ENCODE peak calls at places on chromosome 16, in ten cellular contexts. G is left colon, V is amygdala, Y is Panc1, E is HTR-8/SVneo, B is uterus, J is NCI-H510A treated with DMSO at 0.1 percent for 48 hours, T is bronchial epithelial cell, I is SW 1271, X is fibroblast of mammary gland. H is an unnamed sample.

GRCh38 chr16:10623059-10623458 is 42.7 kb upstream of the EMP2 start:
- DNase-seq in G (no peak), V (no peak), Y (no peak), E (no peak), B (no peak), J (no peak), T (no peak), I (no peak), X (no peak), H (no peak)

GRCh38 chr16:86261379-86261778 is 248.9 kb upstream of the FOXF1 start:
- DNase-seq in G (no peak), V (no peak), Y (no peak), E (peak; percentile 24), B (no peak), J (no peak), T (no peak), I (no peak), X (peak; percentile 36), H (peak; percentile 15)

GRCh38 chr16:30958164-30959083 is 870 bp downstream of the SETD1A start:
- DNase-seq in G (no peak), V (peak; percentile 68), Y (no peak), E (peak; percentile 62), B (peak; percentile 49), J (peak; percentile 42), T (no peak), I (no peak), X (peak; percentile 42), H (peak; percentile 36)

GRCh38 chr16:27301236-27301861 is 12.4 kb upstream of the IL4R start:
- DNase-seq in G (no peak), V (no peak), Y (no peak), E (no peak), B (no peak), J (no peak), T (no peak), I (no peak), X (no peak), H (no peak)

GRCh38 chr16:68785715-68786114 is 48.6 kb downstream of the CDH1 start:
- DNase-seq in G (no peak), V (no peak), Y (no peak), E (no peak), B (no peak), J (no peak), T (no peak), I (no peak), X (no peak), H (no peak)

GRCh38 chr16:55944377-55944802 is 69.2 kb upstream of the CES5A start:
- DNase-seq in G (peak; percentile 45), V (peak; percentile 78), Y (peak; percentile 50), E (peak; percentile 14), B (peak; percentile 47), J (peak; percentile 27), T (peak; percentile 22), I (no peak), X (peak; percentile 63), H (peak; percentile 37)

GRCh38 chr16:154223-155030 is 2.0 kb downstream of the HBZ start:
- DNase-seq in G (peak; percentile 11), V (peak; percentile 9), Y (no peak), E (peak; percentile 63), B (no peak), J (no peak), T (peak; percentile 19), I (no peak), X (peak; percentile 24), H (no peak)

GRCh38 chr16:14196539-14196938 is 125.4 kb downstream of the MRTFB start:
- DNase-seq in G (no peak), V (no peak), Y (no peak), E (no peak), B (no peak), J (peak; percentile 19), T (no peak), I (no peak), X (no peak), H (no peak)

GRCh38 chr16:81739503-81739902 is 39.6 kb upstream of the PLCG2 start:
- DNase-seq in G (no peak), V (no peak), Y (no peak), E (no peak), B (no peak), J (no peak), T (no peak), I (no peak), X (no peak), H (no peak)

GRCh38 chr16:86498155-86498651 is 12.1 kb upstream of the FOXF1 start:
- DNase-seq in G (no peak), V (no peak), Y (no peak), E (no peak), B (no peak), J (no peak), T (no peak), I (no peak), X (no peak), H (no peak)

GRCh38 chr16:20073203-20074088 is at the start of gene GPR139:
- DNase-seq in G (no peak), V (no peak), Y (no peak), E (no peak), B (no peak), J (peak; percentile 45), T (no peak), I (no peak), X (no peak), H (no peak)

GRCh38 chr16:55701442-55702319 is 45.9 kb downstream of the SLC6A2 start:
- DNase-seq in G (peak; percentile 63), V (no peak), Y (no peak), E (peak; percentile 15), B (peak; percentile 31), J (peak; percentile 38), T (peak; percentile 39), I (no peak), X (peak; percentile 35), H (peak; percentile 45)

GRCh38 chr16:56277040-56277439 is 85.8 kb downstream of the GNAO1 start:
- DNase-seq in G (no peak), V (no peak), Y (no peak), E (no peak), B (no peak), J (no peak), T (no peak), I (no peak), X (no peak), H (no peak)

GRCh38 chr16:30948956-30949654 is at the start of gene ORAI3:
- DNase-seq in G (peak; percentile 82), V (peak; percentile 70), Y (no peak), E (peak; percentile 58), B (peak; percentile 72), J (peak; percentile 29), T (peak; percentile 54), I (no peak), X (peak; percentile 46), H (peak; percentile 65)

GRCh38 chr16:56889206-56889605 is 24.2 kb downstream of the SLC12A3 start:
- DNase-seq in G (peak; percentile 41), V (no peak), Y (no peak), E (no peak), B (no peak), J (no peak), T (no peak), I (no peak), X (no peak), H (no peak)

GRCh38 chr16:17063156-17063555 is 407.6 kb downstream of the XYLT1 start:
- DNase-seq in G (no peak), V (peak; percentile 20), Y (no peak), E (no peak), B (no peak), J (peak; percentile 100), T (peak; percentile 9), I (no peak), X (no peak), H (no peak)

GRCh38 chr16:87620201-87620495 is 17.8 kb downstream of the JPH3 start:
- DNase-seq in G (no peak), V (no peak), Y (no peak), E (no peak), B (no peak), J (no peak), T (no peak), I (no peak), X (no peak), H (no peak)

GRCh38 chr16:51839697-51840462 is 688.8 kb upstream of the SALL1 start:
- DNase-seq in G (no peak), V (no peak), Y (no peak), E (peak; percentile 35), B (no peak), J (no peak), T (peak; percentile 10), I (no peak), X (peak; percentile 10), H (no peak)

GRCh38 chr16:67236551-67237395 is 9.8 kb downstream of the TMEM208 start:
- DNase-seq in G (peak; percentile 55), V (peak; percentile 37), Y (no peak), E (no peak), B (peak; percentile 44), J (no peak), T (no peak), I (no peak), X (peak; percentile 67), H (peak; percentile 28)

GRCh38 chr16:13919330-13919682 is 648 bp upstream of the ERCC4 start:
- DNase-seq in G (peak; percentile 18), V (no peak), Y (no peak), E (peak; percentile 34), B (no peak), J (peak; percentile 80), T (peak; percentile 49), I (no peak), X (peak; percentile 53), H (peak; percentile 44)

GRCh38 chr16:69927056-69927757 is 23.9 kb upstream of the CLEC18A start:
- DNase-seq in G (peak; percentile 13), V (peak; percentile 75), Y (no peak), E (no peak), B (peak; percentile 82), J (no peak), T (no peak), I (no peak), X (peak; percentile 91), H (no peak)

GRCh38 chr16:29678691-29679267 is at the start of gene QPRT:
- DNase-seq in G (peak; percentile 71), V (peak; percentile 39), Y (no peak), E (peak; percentile 86), B (peak; percentile 47), J (peak; percentile 58), T (no peak), I (no peak), X (peak; percentile 67), H (peak; percentile 67)

GRCh38 chr16:73280366-73280765 is 232.4 kb upstream of the ZFHX3 start:
- DNase-seq in G (no peak), V (no peak), Y (no peak), E (no peak), B (no peak), J (no peak), T (peak; percentile 59), I (no peak), X (no peak), H (no peak)

GRCh38 chr16:73912311-73912710 is 384.3 kb upstream of the PSMD7 start:
- DNase-seq in G (no peak), V (peak; percentile 40), Y (no peak), E (no peak), B (no peak), J (no peak), T (no peak), I (no peak), X (no peak), H (no peak)

GRCh38 chr16:70612931-70613330 is 33.4 kb upstream of the IL34 start:
- DNase-seq in G (no peak), V (no peak), Y (no peak), E (no peak), B (no peak), J (no peak), T (no peak), I (no peak), X (no peak), H (no peak)